ENCODE peak calls at places on chromosomes 11 and 22, in nine cellular contexts. One of them, this sample, is unnamed.

GRCh38 chr11:81658722-81659121 is 1074.9 kb downstream of the FAM181B start:
- DNase-seq in T1000: no peak
- DNase-seq in COLO829: peak
- DNase-seq in Ammon's horn: no peak
- DNase-seq in ascending aorta: no peak
- DNase-seq in H9: peak
- DNase-seq in fibroblast of villous mesenchyme: peak
- DNase-seq in hypothalamus: no peak
- DNase-seq in stimulated activated CD4-positive, alpha-beta T cell treated with anti-CD3 and anti-CD28 coated beads, Interleukin-12 subunit alpha, Interleukin-12 subunit beta, amount 100 ng/mL, for 24 hours: no peak
- DNase-seq in this sample: no peak

GRCh38 chr22:22369962-22370265 is 125.3 kb downstream of the VPREB1 start:
- DNase-seq in T1000: no peak
- DNase-seq in COLO829: no peak
- DNase-seq in Ammon's horn: peak
- DNase-seq in ascending aorta: no peak
- DNase-seq in H9: no peak
- DNase-seq in fibroblast of villous mesenchyme: no peak
- DNase-seq in hypothalamus: peak
- DNase-seq in stimulated activated CD4-positive, alpha-beta T cell treated with anti-CD3 and anti-CD28 coated beads, Interleukin-12 subunit alpha, Interleukin-12 subunit beta, amount 100 ng/mL, for 24 hours: no peak
- DNase-seq in this sample: no peak

GRCh38 chr11:299951-300735 is 817 bp upstream of the IFITM5 start:
- DNase-seq in T1000: no peak
- DNase-seq in COLO829: no peak
- DNase-seq in Ammon's horn: no peak
- DNase-seq in ascending aorta: no peak
- DNase-seq in H9: peak
- DNase-seq in fibroblast of villous mesenchyme: peak
- DNase-seq in hypothalamus: no peak
- DNase-seq in stimulated activated CD4-positive, alpha-beta T cell treated with anti-CD3 and anti-CD28 coated beads, Interleukin-12 subunit alpha, Interleukin-12 subunit beta, amount 100 ng/mL, for 24 hours: no peak
- DNase-seq in this sample: no peak

GRCh38 chr11:110908401-110909106 is 196.3 kb upstream of the ARHGAP20 start:
- DNase-seq in T1000: peak
- DNase-seq in COLO829: no peak
- DNase-seq in Ammon's horn: peak
- DNase-seq in ascending aorta: no peak
- DNase-seq in H9: no peak
- DNase-seq in fibroblast of villous mesenchyme: peak
- DNase-seq in hypothalamus: peak
- DNase-seq in stimulated activated CD4-positive, alpha-beta T cell treated with anti-CD3 and anti-CD28 coated beads, Interleukin-12 subunit alpha, Interleukin-12 subunit beta, amount 100 ng/mL, for 24 hours: no peak
- DNase-seq in this sample: no peak

GRCh38 chr11:16252373-16252772 is 104.0 kb downstream of the SOX6 start:
- DNase-seq in T1000: no peak
- DNase-seq in COLO829: no peak
- DNase-seq in Ammon's horn: no peak
- DNase-seq in ascending aorta: no peak
- DNase-seq in H9: peak
- DNase-seq in fibroblast of villous mesenchyme: peak
- DNase-seq in hypothalamus: no peak
- DNase-seq in stimulated activated CD4-positive, alpha-beta T cell treated with anti-CD3 and anti-CD28 coated beads, Interleukin-12 subunit alpha, Interleukin-12 subunit beta, amount 100 ng/mL, for 24 hours: no peak
- DNase-seq in this sample: no peak

GRCh38 chr11:101583180-101584128 is at the start of gene TRPC6:
- DNase-seq in T1000: peak
- DNase-seq in COLO829: no peak
- DNase-seq in Ammon's horn: peak
- DNase-seq in ascending aorta: no peak
- DNase-seq in H9: peak
- DNase-seq in fibroblast of villous mesenchyme: peak
- DNase-seq in hypothalamus: no peak
- DNase-seq in stimulated activated CD4-positive, alpha-beta T cell treated with anti-CD3 and anti-CD28 coated beads, Interleukin-12 subunit alpha, Interleukin-12 subunit beta, amount 100 ng/mL, for 24 hours: no peak
- DNase-seq in this sample: no peak

GRCh38 chr11:19323502-19323901 is 82.8 kb upstream of the E2F8 start:
- DNase-seq in T1000: no peak
- DNase-seq in COLO829: no peak
- DNase-seq in Ammon's horn: no peak
- DNase-seq in ascending aorta: no peak
- DNase-seq in H9: no peak
- DNase-seq in fibroblast of villous mesenchyme: no peak
- DNase-seq in hypothalamus: no peak
- DNase-seq in stimulated activated CD4-positive, alpha-beta T cell treated with anti-CD3 and anti-CD28 coated beads, Interleukin-12 subunit alpha, Interleukin-12 subunit beta, amount 100 ng/mL, for 24 hours: no peak
- DNase-seq in this sample: no peak

GRCh38 chr11:35688023-35688422 is 25.4 kb downstream of the TRIM44 start:
- DNase-seq in T1000: no peak
- DNase-seq in COLO829: peak
- DNase-seq in Ammon's horn: no peak
- DNase-seq in ascending aorta: no peak
- DNase-seq in H9: no peak
- DNase-seq in fibroblast of villous mesenchyme: peak
- DNase-seq in hypothalamus: no peak
- DNase-seq in stimulated activated CD4-positive, alpha-beta T cell treated with anti-CD3 and anti-CD28 coated beads, Interleukin-12 subunit alpha, Interleukin-12 subunit beta, amount 100 ng/mL, for 24 hours: no peak
- DNase-seq in this sample: no peak

GRCh38 chr11:69241075-69241740 is 52.7 kb upstream of the MYEOV start:
- DNase-seq in T1000: no peak
- DNase-seq in COLO829: no peak
- DNase-seq in Ammon's horn: no peak
- DNase-seq in ascending aorta: no peak
- DNase-seq in H9: peak
- DNase-seq in fibroblast of villous mesenchyme: no peak
- DNase-seq in hypothalamus: no peak
- DNase-seq in stimulated activated CD4-positive, alpha-beta T cell treated with anti-CD3 and anti-CD28 coated beads, Interleukin-12 subunit alpha, Interleukin-12 subunit beta, amount 100 ng/mL, for 24 hours: no peak
- DNase-seq in this sample: peak

This sample was measured in left lobe of liver.